ENCODE peak calls at places on chromosomes 13 and 19, in ten cellular contexts. P is IMR-90, S is fibroblast of villous mesenchyme, R is HepG2, B is lung, K is nephron progenitor cell, E is fibroblast of mammary gland, W is heart right ventricle, C is LNCaP clone FGC, Z is natural killer cell. A is an unnamed sample.

GRCh38 chr19:11576186-11576585 is 1.3 kb downstream of the ACP5 start:
- DNase-seq in E (no peak), W (no peak), P (no peak), R (no peak), S (no peak), C (no peak), K (no peak), Z (no peak), B (no peak), A (no peak)

GRCh38 chr13:24195626-24196025 is 35.1 kb downstream of the SPATA13 start:
- DNase-seq in P (no peak), C (no peak), S (no peak), R (no peak), E (no peak), K (no peak), Z (no peak), W (no peak), B (no peak), A (no peak)

GRCh38 chr13:80382576-80382975 is 41.6 kb upstream of the SPRY2 start:
- DNase-seq in W (no peak), P (no peak), C (no peak), R (no peak), B (no peak), Z (no peak), S (no peak), E (no peak), K (no peak), A (no peak)

GRCh38 chr13:102260256-102260655 is 141.6 kb downstream of the FGF14 start:
- DNase-seq in B (no peak), E (no peak), K (no peak), S (no peak), R (no peak), Z (no peak), C (no peak), W (no peak), P (no peak), A (no peak)

GRCh38 chr19:53642381-53643099 is 10.7 kb downstream of the DPRX start:
- DNase-seq in C (no peak), B (no peak), K (no peak), W (no peak), P (no peak), R (peak), Z (no peak), E (no peak), S (peak), A (no peak)

GRCh38 chr13:30520571-30520970 is 54.8 kb upstream of the HMGB1 start:
- DNase-seq in K (no peak), B (no peak), P (peak), R (no peak), C (no peak), W (no peak), E (peak), S (no peak), Z (no peak), A (peak)

GRCh38 chr13:114161644-114162532 is 17.2 kb upstream of the CFAP97D2 start:
- DNase-seq in P (peak), Z (no peak), K (no peak), R (peak), S (peak), B (peak), C (no peak), W (peak), E (peak), A (peak)

GRCh38 chr19:17749912-17750317 is 1.4 kb upstream of the FCHO1 start:
- DNase-seq in E (peak), Z (no peak), R (no peak), P (no peak), C (no peak), S (no peak), W (no peak), K (no peak), B (no peak), A (no peak)

GRCh38 chr19:55253842-55254624 is 4.8 kb downstream of the PPP6R1 start:
- DNase-seq in R (no peak), C (no peak), K (no peak), B (no peak), Z (peak), P (no peak), S (no peak), E (no peak), W (no peak), A (no peak)

GRCh38 chr13:49649963-49650312 is 21.6 kb downstream of the ARL11 start:
- DNase-seq in C (no peak), K (no peak), B (no peak), E (no peak), P (peak), S (peak), W (no peak), R (no peak), Z (no peak), A (no peak)

GRCh38 chr13:74886496-74886895 is 595.5 kb downstream of the TBC1D4 start:
- DNase-seq in P (peak), S (peak), E (peak), B (no peak), Z (no peak), R (no peak), C (no peak), K (no peak), W (no peak), A (peak)

GRCh38 chr13:40109324-40109958 is 454.0 kb downstream of the COG6 start:
- DNase-seq in S (peak), K (no peak), W (no peak), P (peak), B (no peak), R (no peak), E (peak), C (no peak), Z (no peak), A (peak)
- TF ChIP-seq CTCF in S (no peak), K (no peak), W (no peak), P (no peak), B (no peak), R (no peak), E (no peak), C (no peak), Z (no peak), A (no peak)

GRCh38 chr19:42634409-42635232 is 39.9 kb upstream of the CEACAM8 start:
- DNase-seq in Z (no peak), P (peak), C (no peak), R (peak), K (no peak), W (no peak), B (no peak), E (peak), S (peak), A (peak)
- TF ChIP-seq CTCF in Z (peak), P (peak), C (peak), R (peak), K (no peak), W (peak), B (no peak), E (peak), S (peak), A (peak)

GRCh38 chr13:99087130-99087953 is 109.5 kb upstream of the DOCK9 start:
- DNase-seq in Z (peak), B (peak), C (peak), P (peak), W (peak), K (peak), R (peak), S (peak), E (peak), A (peak)
- TF ChIP-seq CTCF in Z (peak), B (no peak), C (no peak), P (peak), W (peak), K (peak), R (peak), S (peak), E (no peak), A (no peak)

GRCh38 chr19:6417713-6418561 is 6.7 kb downstream of the KHSRP start:
- DNase-seq in R (no peak), P (peak), B (no peak), Z (no peak), E (peak), C (no peak), K (peak), W (no peak), S (peak), A (peak)
- TF ChIP-seq CTCF in R (peak), P (peak), B (no peak), Z (no peak), E (peak), C (peak), K (peak), W (peak), S (peak), A (peak)

GRCh38 chr19:16025108-16026101 is 50.9 kb upstream of the TPM4 start:
- DNase-seq in S (peak), E (peak), P (peak), R (peak), B (no peak), C (no peak), W (no peak), K (no peak), Z (no peak), A (peak)
- TF ChIP-seq CTCF in S (peak), E (peak), P (peak), R (peak), B (peak), C (peak), W (no peak), K (no peak), Z (no peak), A (peak)

GRCh38 chr13:27449936-27450828 is at the start of gene MTIF3:
- DNase-seq in K (peak), Z (peak), P (peak), S (peak), W (peak), B (peak), R (peak), E (peak), C (peak), A (peak)
- TF ChIP-seq CTCF in K (no peak), Z (no peak), P (no peak), S (no peak), W (no peak), B (no peak), R (peak), E (no peak), C (no peak), A (no peak)

A was measured in MCF 10A.